ENCODE peak calls at places on chromosomes 1 and 21, in four cellular contexts. J is heart left ventricle, X is Peyer's patch, F is NB4. C is an unnamed sample.

GRCh38 chr1:119827010-119827409 is 15.8 kb upstream of the REG4 start:
- DNase-seq in J (no peak), X (no peak), F (peak; percentile 23), C (no peak)

GRCh38 chr21:37916795-37917142 is 512 bp upstream of the KCNJ6 start:
- DNase-seq in J (no peak), X (no peak), F (no peak), C (no peak)

GRCh38 chr21:40447016-40447415 is 399.9 kb downstream of the DSCAM start:
- DNase-seq in J (no peak), X (no peak), F (no peak), C (no peak)

GRCh38 chr1:1594602-1594981 is 5.3 kb downstream of the FNDC10 start:
- DNase-seq in J (no peak), X (no peak), F (no peak), C (no peak)

GRCh38 chr1:3074297-3074741 is 5.3 kb downstream of the PRDM16 start:
- DNase-seq in J (no peak), X (no peak), F (peak; percentile 7), C (no peak)

GRCh38 chr1:204859885-204860284 is 10.8 kb upstream of the NFASC start:
- DNase-seq in J (no peak), X (no peak), F (no peak), C (peak; percentile 41)

GRCh38 chr1:164591858-164592257 is 32.9 kb downstream of the PBX1 start:
- DNase-seq in J (no peak), X (no peak), F (no peak), C (no peak)

GRCh38 chr1:191290441-191290840 is 812.8 kb upstream of the BRINP3 start:
- DNase-seq in J (no peak), X (no peak), F (no peak), C (no peak)

GRCh38 chr1:21668232-21669032 is 725 bp downstream of the RAP1GAP start:
- DNase-seq in J (no peak), X (no peak), F (no peak), C (peak; percentile 58)

GRCh38 chr1:81119319-81119718 is 681.4 kb upstream of the ADGRL2 start:
- DNase-seq in J (no peak), X (no peak), F (no peak), C (no peak)

GRCh38 chr1:223718850-223719249 is 6.5 kb downstream of the CAPN2 start:
- DNase-seq in J (no peak), X (no peak), F (no peak), C (no peak)

GRCh38 chr1:223717695-223718363 is 5.5 kb downstream of the CAPN2 start:
- DNase-seq in J (no peak), X (no peak), F (peak; percentile 86), C (no peak)

GRCh38 chr1:223723351-223723904 is 11.1 kb downstream of the CAPN2 start:
- DNase-seq in J (no peak), X (no peak), F (no peak), C (no peak)

GRCh38 chr1:223721658-223722606 is 9.6 kb downstream of the CAPN2 start:
- DNase-seq in J (no peak), X (no peak), F (no peak), C (no peak)

GRCh38 chr1:223720987-223721591 is 8.8 kb downstream of the CAPN2 start:
- DNase-seq in J (no peak), X (no peak), F (no peak), C (no peak)
- H3K4me3 ChIP-seq in J (no peak overlapping the region), X (no peak overlapping the region), F (no peak overlapping the region), C (no peak overlapping the region)

GRCh38 chr1:39872698-39873097 is 10.6 kb downstream of the TRIT1 start:
- DNase-seq in J (no peak), X (no peak), F (no peak), C (no peak)
- TF ChIP-seq POLR2A in J (no peak), X (no peak), F (no peak), C (no peak)

GRCh38 chr1:23693599-23693998 is 2.0 kb downstream of the RPL11 start:
- DNase-seq in J (no peak), X (no peak), F (no peak), C (no peak)
- H3K4me3 ChIP-seq in J (peak overlapping the region; percentile 75), X (no peak overlapping the region), F (peak overlapping the region; percentile 98), C (no peak overlapping the region)

DNA sequence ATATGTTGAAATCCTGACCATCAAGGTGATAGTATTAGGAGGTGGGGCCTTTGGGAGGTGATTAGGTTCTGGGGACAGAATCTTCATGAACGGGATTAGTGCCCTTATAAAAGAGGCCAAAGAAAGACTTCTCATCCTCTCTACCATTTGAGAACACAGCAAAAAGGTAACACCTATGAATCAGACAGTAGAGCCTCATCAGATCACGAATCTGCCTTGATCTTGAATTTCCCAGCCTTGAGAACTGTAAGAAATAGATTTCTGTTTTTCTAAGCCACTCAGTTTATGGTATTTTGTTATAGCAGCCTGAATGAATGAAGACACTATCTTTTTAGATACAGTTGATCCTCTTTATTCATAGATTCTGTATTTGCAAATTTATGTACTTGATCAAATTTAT is 206.9 kb upstream of the EDN2 start:
- DNase-seq in J (no peak), X (no peak), F (no peak), C (no peak)
- TF ChIP-seq POLR2A in J (no peak), X (no peak), F (no peak), C (no peak)

C was measured in sigmoid colon.